ENCODE peak calls at places on chromosomes 13 and 19, in four cellular contexts. F, V, O and J are unnamed samples.

GRCh38 chr19:14138576-14139265 is 2.3 kb upstream of the ASF1B start:
- ATAC-seq in O (no peak), V (no peak), F (no peak), J (no peak)

GRCh38 chr19:33134571-33135041 is 2.7 kb downstream of the WDR88 start:
- ATAC-seq in O (no peak), F (peak; percentile 86), V (peak; percentile 94), J (peak; percentile 94)

GRCh38 chr19:53849237-53849676 is 18.4 kb upstream of the MYADM start:
- ATAC-seq in V (no peak), F (no peak), O (peak; percentile 86), J (no peak)

GRCh38 chr19:53537126-53537522 is 821 bp upstream of the ZNF331 start:
- ATAC-seq in O (no peak), F (no peak), V (peak; percentile 4), J (peak; percentile 23)

GRCh38 chr19:48987323-48987722 is 5.8 kb downstream of the GYS1 start:
- ATAC-seq in V (no peak), F (no peak), O (no peak), J (peak; percentile 19)

GRCh38 chr19:34504809-34505291 is 23.3 kb downstream of the WTIP start:
- ATAC-seq in F (no peak), O (no peak), V (no peak), J (no peak)

GRCh38 chr19:50500060-50500752 is 10.8 kb downstream of the JOSD2 start:
- ATAC-seq in V (peak; percentile 28), F (peak; percentile 60), O (peak; percentile 64), J (peak; percentile 55)

GRCh38 chr13:113122571-113123225 is at the start of gene F10:
- ATAC-seq in O (peak; percentile 90), V (no peak), F (no peak), J (peak; percentile 43)

GRCh38 chr13:45769072-45769471 is 67.0 kb downstream of the CBY2 start:
- ATAC-seq in O (no peak), F (no peak), V (no peak), J (no peak)

GRCh38 chr13:51999525-51999924 is 11.7 kb downstream of the ATP7B start:
- ATAC-seq in V (no peak), O (peak; percentile 70), F (no peak), J (no peak)

GRCh38 chr13:74063533-74064100 is 70.6 kb downstream of the KLF12 start:
- ATAC-seq in V (no peak), O (no peak), F (no peak), J (no peak)

GRCh38 chr13:97386832-97387486 is 47.0 kb upstream of the RAP2A start:
- ATAC-seq in O (peak; percentile 60), F (peak; percentile 94), V (peak; percentile 76), J (no peak)

GRCh38 chr13:110274687-110275086 is 32.3 kb downstream of the COL4A1 start:
- ATAC-seq in F (no peak), O (peak; percentile 27), V (no peak), J (no peak)